ENCODE peak calls at places on chromosomes 16 and 17, in four cellular contexts. Q is CD8-positive, alpha-beta T cell; V is stomach; A is PC-3. Z is an unnamed sample.

GRCh38 chr16:81523387-81524115 is 78.9 kb downstream of the CMIP start:
- DNase-seq in Q (peak), V (peak), A (peak), Z (peak)

GRCh38 chr17:77319211-77320031 is 178.7 kb downstream of the SEC14L1 start:
- DNase-seq in Q (peak), V (peak), A (peak), Z (peak)

GRCh38 chr16:27461483-27462171 is 59.7 kb downstream of the IL21R start:
- DNase-seq in Q (no peak), V (no peak), A (no peak), Z (no peak)

GRCh38 chr17:61474235-61474927 is 22.2 kb downstream of the TBX4 start:
- DNase-seq in Q (no peak), V (no peak), A (peak), Z (peak)

GRCh38 chr16:23505180-23505665 is 5.1 kb downstream of the GGA2 start:
- DNase-seq in Q (no peak), V (no peak), A (no peak), Z (no peak)

GRCh38 chr16:80611171-80611929 is 70.6 kb downstream of the DYNLRB2 start:
- DNase-seq in Q (no peak), V (no peak), A (no peak), Z (no peak)

GRCh38 chr17:48577330-48577945 is 712 bp downstream of the HOXB4 start:
- DNase-seq in Q (no peak), V (no peak), A (peak), Z (no peak)

GRCh38 chr17:56810286-56810781 is 23.4 kb downstream of the C17orf67 start:
- DNase-seq in Q (no peak), V (no peak), A (no peak), Z (no peak)

GRCh38 chr16:70430667-70431536 is 8.0 kb downstream of the ST3GAL2 start:
- DNase-seq in Q (peak), V (no peak), A (peak), Z (no peak)

GRCh38 chr16:49201118-49201517 is 80.5 kb downstream of the CBLN1 start:
- DNase-seq in Q (no peak), V (no peak), A (no peak), Z (no peak)
- TF ChIP-seq CTCF in Q (no peak), V (no peak), A (no peak), Z (no peak)

GRCh38 chr16:4682616-4683254 is 10.6 kb upstream of the NUDT16L1 start:
- DNase-seq in Q (no peak), V (peak), A (peak), Z (no peak)
- TF ChIP-seq CTCF in Q (no peak), V (peak), A (peak), Z (peak)

DNA sequence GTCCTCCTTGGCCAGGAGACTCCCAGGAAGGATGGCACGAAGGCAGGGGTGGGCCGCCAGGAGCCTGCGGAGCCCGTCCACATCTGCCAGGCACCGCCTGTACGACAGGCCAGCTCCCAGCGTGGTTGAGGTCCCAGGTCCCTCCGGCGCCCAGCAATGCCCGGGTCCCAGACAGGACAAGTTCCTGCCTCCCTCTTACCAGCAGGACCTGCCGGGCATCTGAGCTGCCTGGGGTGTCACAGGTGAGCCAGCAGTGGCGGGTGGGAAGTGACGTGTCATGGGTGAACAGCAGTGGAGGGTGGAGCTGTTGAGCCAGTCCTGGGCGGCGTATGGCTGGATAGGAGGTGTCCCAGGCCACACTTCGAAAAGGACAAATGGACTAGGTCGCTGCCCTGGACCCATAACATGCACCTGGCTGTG is 15.7 kb upstream of the BAHCC1 start:
- DNase-seq in Q (no peak), V (peak), A (peak), Z (peak)
- TF ChIP-seq CTCF in Q (no peak), V (no peak), A (peak), Z (no peak)

DNA sequence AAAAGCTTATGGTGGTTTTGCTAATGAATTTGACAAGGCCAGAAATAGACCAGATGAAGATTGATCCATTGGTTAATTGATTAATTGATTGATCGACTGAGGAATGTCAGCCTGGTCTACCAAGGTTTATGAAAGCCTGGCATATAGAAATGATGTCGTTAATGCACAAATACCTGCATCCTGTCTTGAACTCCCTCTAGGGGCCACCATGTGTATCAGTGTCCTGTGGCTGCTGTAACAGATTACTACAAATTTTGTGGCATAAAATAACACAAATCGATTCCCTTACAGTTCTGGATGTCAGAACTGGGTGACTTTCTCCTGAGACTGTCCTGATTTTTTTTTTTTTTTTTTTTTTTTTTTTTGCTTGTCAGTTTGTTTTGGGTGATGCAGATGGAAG is 553.2 kb downstream of the MAF start:
- DNase-seq in Q (no peak), V (no peak), A (peak), Z (no peak)
- TF ChIP-seq CTCF in Q (no peak), V (no peak), A (peak), Z (peak)

GRCh38 chr16:10931977-10932632 is 10.2 kb downstream of the DEXI start:
- DNase-seq in Q (no peak), V (no peak), A (no peak), Z (no peak)

GRCh38 chr16:10932959-10933710 is 9.1 kb downstream of the DEXI start:
- DNase-seq in Q (no peak), V (no peak), A (no peak), Z (no peak)

GRCh38 chr16:10931133-10931532 is 11.1 kb downstream of the DEXI start:
- DNase-seq in Q (no peak), V (no peak), A (no peak), Z (no peak)

GRCh38 chr16:10929853-10930754 is 12.2 kb downstream of the DEXI start:
- DNase-seq in Q (no peak), V (no peak), A (no peak), Z (no peak)

DNA sequence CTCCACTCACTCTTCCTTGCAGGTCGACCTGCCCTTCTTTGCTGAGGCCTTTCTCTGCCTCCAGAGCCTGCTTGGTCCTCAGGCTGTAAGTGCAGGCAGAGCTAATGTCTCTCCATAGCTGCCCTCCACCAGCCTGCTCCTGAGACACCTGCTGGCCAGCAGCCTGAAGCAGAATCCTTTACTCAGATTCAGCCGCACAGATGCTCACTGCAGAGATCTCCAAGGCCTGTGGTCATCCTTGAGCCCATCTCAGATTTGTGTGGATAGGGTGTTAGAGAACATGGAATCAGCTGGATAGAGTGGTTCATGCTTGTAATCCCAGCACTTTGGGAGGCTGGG is 11.5 kb downstream of the DEXI start:
- DNase-seq in Q (no peak), V (no peak), A (no peak), Z (no peak)
- TF ChIP-seq CTCF in Q (no peak), V (no peak), A (no peak), Z (no peak)

DNA sequence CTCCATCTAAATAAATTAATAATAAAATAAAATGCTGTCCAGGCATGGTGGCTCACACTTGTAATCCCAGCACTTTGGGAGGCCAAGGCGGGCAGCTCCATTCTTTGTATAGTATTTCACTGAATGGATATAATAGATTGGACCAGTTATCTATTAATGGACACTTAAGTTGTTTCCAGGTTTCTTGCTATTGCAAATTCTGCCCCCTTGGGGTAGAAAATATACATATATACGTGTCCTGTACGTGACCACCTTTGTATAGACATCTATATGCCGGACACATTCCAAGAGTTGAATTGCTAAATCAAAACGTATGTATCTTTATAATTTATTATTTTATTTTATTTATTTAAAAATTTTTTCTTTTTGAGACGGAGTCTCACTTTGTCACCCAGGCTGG is 3.9 kb upstream of the EXOC7 start:
- DNase-seq in Q (no peak), V (no peak), A (peak), Z (no peak)
- TF ChIP-seq CTCF in Q (peak), V (no peak), A (peak), Z (no peak)

GRCh38 chr16:50677351-50677750 is 3.8 kb downstream of the SNX20 start:
- DNase-seq in Q (no peak), V (no peak), A (no peak), Z (no peak)
- TF ChIP-seq CTCF in Q (peak), V (peak), A (peak), Z (peak)